ENCODE peak calls at places on chromosomes 5 and 9, in nine cellular contexts. M is astrocyte of the spinal cord, A is heart right ventricle, D is H1, S is psoas muscle, P is brain microvascular endothelial cell, E is upper lobe of right lung, T is lower lobe of right lung, K is fibroblast of lung. J is an unnamed sample.
A peak's percentile ranks its signal among the peaks of the same experiment; 100 is the strongest.

GRCh38 chr9:120757268-120757900 is 35.8 kb downstream of the FBXW2 start:
- DNase-seq in D (no peak), S (no peak), A (no peak), K (no peak), M (no peak), E (no peak), T (no peak), P (no peak), J (no peak)

GRCh38 chr5:38867071-38867790 is 21.4 kb downstream of the OSMR start:
- DNase-seq in D (no peak), A (no peak), S (no peak), E (no peak), K (no peak), T (no peak), M (peak; percentile 42), P (no peak), J (no peak)

GRCh38 chr9:35757527-35758275 is 3.6 kb upstream of the MSMP start:
- DNase-seq in E (no peak), K (no peak), T (peak; percentile 56), M (no peak), S (no peak), D (no peak), P (no peak), A (no peak), J (no peak)

GRCh38 chr5:157994906-157995519 is 136.1 kb upstream of the CLINT1 start:
- DNase-seq in A (peak; percentile 60), K (peak; percentile 52), M (peak; percentile 36), E (peak; percentile 79), T (peak; percentile 69), P (peak; percentile 60), D (peak; percentile 73), S (peak; percentile 54), J (peak; percentile 60)

GRCh38 chr5:25301836-25302235 is 657.1 kb upstream of the CDH10 start:
- DNase-seq in P (no peak), S (no peak), A (no peak), K (no peak), E (no peak), T (no peak), M (no peak), D (no peak), J (no peak)

GRCh38 chr9:99859395-99859980 is 37.8 kb downstream of the NR4A3 start:
- DNase-seq in T (no peak), D (peak; percentile 7), A (no peak), K (no peak), E (no peak), P (no peak), M (no peak), S (no peak), J (no peak)

GRCh38 chr5:172705576-172706084 is 64.6 kb downstream of the NEURL1B start:
- DNase-seq in S (no peak), T (no peak), K (no peak), A (no peak), M (no peak), E (no peak), P (no peak), D (no peak), J (no peak)

GRCh38 chr9:122122903-122123632 is 30.0 kb upstream of the TTLL11 start:
- DNase-seq in S (peak; percentile 69), K (peak; percentile 74), A (peak; percentile 71), P (peak; percentile 69), M (peak; percentile 67), D (no peak), T (peak; percentile 72), E (peak; percentile 78), J (peak; percentile 72)

GRCh38 chr5:106080540-106080939 is 1590.2 kb downstream of the EFNA5 start:
- DNase-seq in M (no peak), S (no peak), K (no peak), E (no peak), T (no peak), A (no peak), P (no peak), D (no peak), J (no peak)

GRCh38 chr9:112748041-112748440 is 2.5 kb upstream of the SNX30 start:
- DNase-seq in S (no peak), D (no peak), K (no peak), T (no peak), A (no peak), E (no peak), M (no peak), P (no peak), J (no peak)

GRCh38 chr5:110812639-110813038 is 73.8 kb downstream of the SLC25A46 start:
- DNase-seq in S (no peak), A (no peak), T (no peak), E (no peak), P (no peak), K (no peak), D (no peak), M (no peak), J (no peak)

GRCh38 chr5:72818866-72819534 is 2.5 kb downstream of the TNPO1 start:
- DNase-seq in S (peak; percentile 60), D (peak; percentile 31), E (peak; percentile 80), M (peak; percentile 71), K (peak; percentile 73), T (peak; percentile 84), A (peak; percentile 49), P (peak; percentile 51), J (peak; percentile 82)
- H3K4me3 ChIP-seq in S (peak overlapping the region; percentile 91), D (no peak overlapping the region), E (no peak overlapping the region), M (peak overlapping the region; percentile 71), K (peak overlapping the region; percentile 99), T (no peak overlapping the region), A (no peak overlapping the region), P (peak overlapping the region; percentile 65), J (no peak overlapping the region)

GRCh38 chr5:53010819-53011218 is 21.7 kb downstream of the ITGA2 start:
- DNase-seq in K (peak; percentile 32), E (no peak), S (no peak), M (no peak), P (no peak), D (no peak), A (no peak), T (no peak), J (no peak)
- TF ChIP-seq CTCF in K (no peak), E (no peak), S (no peak), M (no peak), P (peak; percentile 7), D (no peak), A (no peak), T (no peak), J (no peak)

DNA sequence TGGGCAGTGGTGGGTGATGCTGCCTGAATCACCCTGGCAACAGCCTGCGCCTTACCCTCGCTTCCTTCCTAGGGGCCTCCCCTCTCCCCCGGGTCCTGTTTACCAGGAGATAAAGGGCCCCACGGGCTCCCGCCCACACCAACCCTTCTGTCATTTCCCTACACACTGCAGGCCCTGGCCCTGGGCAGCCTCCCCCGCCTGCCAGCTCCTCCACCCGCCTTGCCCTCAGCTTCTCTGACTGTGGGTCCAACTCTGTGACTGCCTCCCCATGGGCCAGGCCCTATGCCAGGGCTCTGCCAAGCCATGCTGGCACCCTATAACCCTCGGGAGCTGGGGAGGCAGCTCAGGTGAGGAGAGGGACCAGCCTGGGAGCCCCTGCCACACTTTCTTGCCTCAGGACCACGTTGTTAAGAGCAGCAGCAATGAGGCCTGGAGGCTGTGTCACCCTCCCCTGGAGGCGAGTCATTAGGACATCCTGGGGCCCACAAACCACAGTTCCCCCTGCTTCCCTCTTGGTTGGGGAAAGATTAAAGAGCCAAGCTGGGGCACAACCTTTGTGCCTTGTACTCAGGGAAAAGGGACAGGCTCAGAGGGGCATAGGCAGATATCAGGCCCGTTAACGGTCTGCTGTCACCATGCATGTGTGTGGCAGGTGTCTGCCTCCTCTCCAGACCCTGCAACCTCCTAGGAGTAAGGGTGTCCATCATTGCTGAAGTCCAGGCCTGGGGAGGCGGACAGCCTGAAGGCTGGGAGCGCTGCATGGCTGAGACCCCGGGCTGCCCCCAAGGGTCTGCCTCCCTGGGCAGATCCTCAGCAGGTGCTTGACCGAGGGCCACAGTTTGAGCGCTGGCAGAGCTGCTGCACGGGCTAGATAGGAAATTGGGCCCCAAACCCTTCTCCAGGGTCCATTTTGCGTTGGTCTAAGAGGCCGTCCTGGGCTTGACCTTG is 2.7 kb downstream of the MGAT4B start:
- DNase-seq in S (no peak), E (peak; percentile 72), A (no peak), K (no peak), M (no peak), P (no peak), T (peak; percentile 59), D (no peak), J (no peak)
- H3K4me3 ChIP-seq in S (no peak overlapping the region), E (no peak overlapping the region), A (no peak overlapping the region), K (no peak overlapping the region), M (no peak overlapping the region), P (no peak overlapping the region), T (no peak overlapping the region), D (peak overlapping the region; percentile 22), J (no peak overlapping the region)

DNA sequence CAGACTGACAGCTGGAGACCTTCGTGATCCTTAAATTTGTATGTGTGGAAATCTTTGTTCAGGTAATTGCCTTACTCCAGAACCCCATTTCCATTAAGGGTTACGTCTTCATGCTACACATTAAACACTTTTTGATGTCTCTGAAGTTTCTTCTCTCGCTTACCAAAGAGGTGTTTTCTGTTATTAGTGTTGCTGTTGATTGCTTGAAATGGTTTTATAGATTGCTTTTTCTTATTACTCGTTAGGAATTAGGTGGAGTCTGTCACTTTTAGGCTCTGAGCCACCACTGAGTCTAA is 62.3 kb upstream of the PPARGC1B start:
- DNase-seq in T (no peak), P (no peak), K (no peak), D (no peak), E (no peak), A (no peak), M (no peak), S (no peak), J (no peak)
- TF ChIP-seq CTCF in T (no peak), P (no peak), K (no peak), D (no peak), E (no peak), A (no peak), M (no peak), S (no peak), J (no peak)

DNA sequence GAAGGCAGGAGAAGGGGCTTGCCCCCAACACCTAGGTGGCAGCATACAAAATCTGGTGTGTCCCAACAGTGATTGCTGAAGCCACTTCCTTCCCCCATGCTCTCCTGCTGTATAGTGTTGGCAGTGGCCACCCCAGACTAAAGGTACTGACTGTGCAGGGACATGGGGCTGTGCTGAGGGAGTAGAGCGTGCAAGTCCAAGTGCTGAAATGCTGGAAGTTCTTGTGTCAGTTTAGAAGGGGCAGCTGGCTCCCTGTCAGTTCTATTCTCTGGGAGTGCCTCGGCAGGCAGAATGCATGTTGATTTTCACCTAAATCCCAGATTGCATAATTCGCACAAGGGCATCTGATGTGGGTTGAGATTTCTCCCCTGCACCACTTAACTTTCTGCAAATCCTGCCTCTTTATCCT is 68.6 kb downstream of the GDNF start:
- DNase-seq in M (no peak), E (no peak), K (peak; percentile 40), T (no peak), P (no peak), D (no peak), A (no peak), S (no peak), J (no peak)
- H3K4me3 ChIP-seq in M (no peak overlapping the region), E (no peak overlapping the region), K (no peak overlapping the region), T (no peak overlapping the region), P (no peak overlapping the region), D (no peak overlapping the region), A (no peak overlapping the region), S (no peak overlapping the region), J (no peak overlapping the region)

J was measured in GM12865.